ENCODE peak calls at places on chromosomes 4 and X, in seven cellular contexts. X is CD4-positive, CD25-positive, alpha-beta regulatory T cell; K is CD8-positive, alpha-beta T cell; V is bronchial epithelial cell; I is neural progenitor cell; D is esophagus squamous epithelium; J is mesendoderm. Z is an unnamed sample.

GRCh38 chr4:25032126-25032525 is 1.4 kb upstream of the LGI2 start:
- DNase-seq in X (no peak), K (no peak), V (peak; percentile 20), I (no peak), D (no peak), J (no peak), Z (peak; percentile 24)

GRCh38 chr4:7687796-7688195 is 251.9 kb downstream of the AFAP1 start:
- DNase-seq in X (no peak), K (no peak), V (no peak), I (no peak), D (no peak), J (no peak), Z (no peak)

GRCh38 chrX:135389717-135390116 is 32.0 kb upstream of the SMIM10L2A start:
- DNase-seq in X (no peak), K (no peak), V (peak; percentile 93), I (no peak), D (no peak), J (peak; percentile 76), Z (no peak)

GRCh38 chrX:4671344-4671743 is 957.9 kb upstream of the PRKX start:
- DNase-seq in X (no peak), K (no peak), V (no peak), I (no peak), D (no peak), J (peak; percentile 0), Z (no peak)

GRCh38 chrX:9436812-9437211 is 28.0 kb upstream of the TBL1X start:
- DNase-seq in X (no peak), K (no peak), V (peak; percentile 41), I (no peak), D (no peak), J (no peak), Z (no peak)

GRCh38 chr4:81807386-81807785 is 335.7 kb upstream of the RASGEF1B start:
- DNase-seq in X (no peak), K (no peak), V (no peak), I (no peak), D (no peak), J (no peak), Z (no peak)

GRCh38 chr4:3393171-3393570 is 48.6 kb upstream of the HGFAC start:
- DNase-seq in X (no peak), K (no peak), V (no peak), I (no peak), D (no peak), J (no peak), Z (peak; percentile 36)

GRCh38 chrX:44580466-44580865 is 37.8 kb upstream of the FUNDC1 start:
- DNase-seq in X (no peak), K (no peak), V (peak; percentile 87), I (no peak), D (no peak), J (no peak), Z (no peak)

GRCh38 chr4:83516042-83516772 is 19.7 kb upstream of the GPAT3 start:
- DNase-seq in X (no peak), K (no peak), V (peak; percentile 72), I (no peak), D (no peak), J (no peak), Z (no peak)

GRCh38 chr4:83581411-83582288 is 45.7 kb downstream of the GPAT3 start:
- DNase-seq in X (no peak), K (no peak), V (no peak), I (no peak), D (no peak), J (no peak), Z (no peak)

GRCh38 chr4:41260315-41260714 is 3.6 kb downstream of the UCHL1 start:
- DNase-seq in X (no peak), K (no peak), V (no peak), I (no peak), D (no peak), J (no peak), Z (no peak)

GRCh38 chr4:82706349-82707000 is 92.1 kb downstream of the SCD5 start:
- DNase-seq in X (no peak), K (no peak), V (no peak), I (no peak), D (no peak), J (no peak), Z (no peak)

GRCh38 chr4:32569844-32570243 is 1849.7 kb downstream of the PCDH7 start:
- DNase-seq in X (no peak), K (no peak), V (no peak), I (no peak), D (no peak), J (no peak), Z (no peak)

GRCh38 chr4:41935652-41936021 is 408 bp downstream of the TMEM33 start:
- DNase-seq in X (peak; percentile 24), K (no peak), V (peak; percentile 43), I (no peak), D (no peak), J (no peak), Z (no peak)

GRCh38 chrX:85052207-85052606 is 48.5 kb downstream of the APOOL start:
- DNase-seq in X (no peak), K (no peak), V (no peak), I (no peak), D (no peak), J (no peak), Z (no peak)

GRCh38 chr4:53943345-53944085 is 120.9 kb downstream of the CHIC2 start:
- DNase-seq in X (no peak), K (no peak), V (peak; percentile 97), I (no peak), D (no peak), J (no peak), Z (no peak)

GRCh38 chrX:19682712-19683331 is 167.5 kb upstream of the MAP3K15 start:
- DNase-seq in X (peak; percentile 77), K (peak; percentile 54), V (peak; percentile 56), I (peak; percentile 32), D (no peak), J (peak; percentile 85), Z (peak; percentile 14)

GRCh38 chr4:142817442-142817841 is 28.7 kb downstream of the INPP4B start:
- DNase-seq in X (peak; percentile 41), K (no peak), V (peak; percentile 89), I (peak; percentile 21), D (no peak), J (peak; percentile 24), Z (no peak)

GRCh38 chr4:145698507-145698906 is 18.6 kb downstream of the C4orf51 start:
- DNase-seq in X (no peak), K (no peak), V (no peak), I (no peak), D (no peak), J (no peak), Z (no peak)
- H3K4me3 ChIP-seq in X (no peak overlapping the region), K (no peak overlapping the region), V (no peak overlapping the region), I (no peak overlapping the region), D (no peak overlapping the region), J (no peak overlapping the region), Z (no peak overlapping the region)

GRCh38 chr4:87130482-87130881 is 89.9 kb downstream of the KLHL8 start:
- DNase-seq in X (no peak), K (no peak), V (no peak), I (no peak), D (no peak), J (no peak), Z (no peak)

GRCh38 chr4:87132035-87132434 is 88.4 kb downstream of the KLHL8 start:
- DNase-seq in X (no peak), K (no peak), V (no peak), I (no peak), D (no peak), J (no peak), Z (no peak)

GRCh38 chr4:87130985-87131753 is 89.2 kb downstream of the KLHL8 start:
- DNase-seq in X (no peak), K (no peak), V (no peak), I (peak; percentile 21), D (no peak), J (no peak), Z (no peak)

GRCh38 chr4:87128006-87128705 is 92.3 kb downstream of the KLHL8 start:
- DNase-seq in X (no peak), K (no peak), V (no peak), I (no peak), D (no peak), J (no peak), Z (no peak)

DNA sequence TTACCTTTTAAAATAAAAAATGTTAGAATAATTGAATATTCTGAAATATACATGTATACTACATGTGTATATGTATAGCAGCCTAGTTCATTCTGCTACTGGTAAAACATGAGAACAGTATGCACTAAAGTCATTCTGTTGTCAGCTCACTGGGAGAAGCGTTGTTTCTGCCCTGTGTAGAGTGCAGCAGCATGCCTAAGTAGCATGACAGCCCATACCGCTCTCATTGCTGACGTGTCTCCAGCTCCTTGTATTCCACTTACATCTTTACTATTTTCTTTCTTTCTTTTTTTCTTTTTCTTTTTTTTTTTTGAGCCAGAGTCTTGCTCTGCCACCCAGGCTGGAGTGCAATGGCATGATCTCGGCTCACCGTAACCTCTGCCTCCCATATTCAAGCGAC is 90.7 kb downstream of the KLHL8 start:
- DNase-seq in X (no peak), K (no peak), V (no peak), I (no peak), D (no peak), J (no peak), Z (no peak)
- H3K36me3 ChIP-seq in X (peaks cover 95% of the 10 kb centered on the region), K (peaks cover 44% of the 10 kb centered on the region), V (peaks cover 23% of the 10 kb centered on the region), I (peaks cover 18% of the 10 kb centered on the region), D (peaks cover 27% of the 10 kb centered on the region), J (peaks cover 7% of the 10 kb centered on the region), Z (peaks cover 40% of the 10 kb centered on the region)

DNA sequence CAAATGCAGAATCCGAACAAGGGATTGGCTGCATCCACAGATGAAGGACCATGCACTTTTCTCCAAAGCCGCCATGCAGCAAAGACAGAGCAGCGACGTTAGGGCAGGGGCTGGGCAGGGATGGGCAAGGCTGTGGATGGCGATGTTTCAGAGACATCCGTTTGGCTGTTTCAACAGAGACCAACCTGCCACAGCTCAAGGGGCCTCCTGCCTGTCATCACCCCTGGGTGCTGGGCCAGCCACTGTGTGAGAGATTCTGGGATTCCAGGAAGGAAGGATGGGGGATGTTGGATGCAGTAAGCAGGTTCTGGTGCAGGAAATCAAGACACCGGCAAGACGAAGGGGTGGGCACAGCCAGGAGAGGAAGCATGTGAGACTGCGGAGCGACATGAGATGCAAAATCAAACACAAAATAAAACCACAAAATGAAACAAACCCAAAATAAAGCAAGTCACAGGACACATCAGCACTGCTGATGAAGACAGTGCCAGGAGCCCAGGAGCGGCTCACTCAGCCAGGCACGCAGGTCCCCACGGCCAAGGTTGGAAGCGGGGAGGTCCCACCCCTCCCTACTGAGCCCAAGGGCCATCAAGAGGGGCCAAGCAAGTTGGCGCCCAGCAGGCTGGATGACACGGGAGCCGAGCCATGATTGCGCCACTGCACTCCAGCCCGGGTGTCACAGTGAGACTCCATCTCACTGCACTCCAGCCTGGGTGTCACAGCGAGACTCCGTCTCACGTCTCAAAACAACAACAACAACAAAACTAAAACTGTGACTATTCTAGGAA is 68.1 kb downstream of the FAM53A start:
- DNase-seq in X (no peak), K (no peak), V (no peak), I (no peak), D (no peak), J (no peak), Z (no peak)
- H3K27me3 ChIP-seq in X (no peaks in the 10 kb centered on the region), K (no peaks in the 10 kb centered on the region), V (no peaks in the 10 kb centered on the region), I (no peaks in the 10 kb centered on the region), D (no peaks in the 10 kb centered on the region), J (no peaks in the 10 kb centered on the region), Z (no peaks in the 10 kb centered on the region)

DNA sequence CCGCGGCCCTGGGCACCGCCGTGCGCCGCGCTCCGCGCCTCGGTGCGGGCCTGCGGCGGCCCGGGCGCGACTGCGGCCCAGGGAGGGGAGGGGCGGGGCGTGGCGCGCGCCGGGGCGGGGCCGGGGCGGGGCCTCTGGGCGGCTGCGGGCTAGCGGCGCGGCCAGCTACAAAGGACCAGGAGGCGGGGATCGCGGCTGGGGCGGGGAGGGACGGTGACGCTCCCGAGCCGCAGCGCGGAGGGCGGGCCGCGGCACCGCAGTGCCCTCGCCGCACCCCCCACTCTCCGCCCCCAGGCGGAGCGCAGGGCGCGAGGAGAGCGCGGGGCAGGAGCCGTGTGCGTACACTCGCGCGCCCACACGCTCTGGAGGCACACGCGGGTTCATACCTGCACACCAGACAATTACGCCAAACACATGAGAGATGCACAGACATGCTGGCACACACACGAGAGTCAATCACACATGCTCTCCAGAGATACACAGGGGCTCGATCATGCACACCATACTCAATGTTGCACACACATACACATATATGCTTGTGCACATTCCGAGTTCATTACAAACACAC is at the start of gene CRMP1:
- DNase-seq in X (no peak), K (no peak), V (no peak), I (peak; percentile 94), D (no peak), J (peak; percentile 77), Z (peak; percentile 99)
- H3K4me3 ChIP-seq in X (no peak within 1 kb of the TSS), K (no peak within 1 kb of the TSS), V (no peak within 1 kb of the TSS), I (peak within 1 kb of the TSS; percentile 42), D (peak within 1 kb of the TSS; percentile 54), J (no peak within 1 kb of the TSS), Z (peak within 1 kb of the TSS; percentile 31)

Z was measured in H7.